ENCODE peak calls at places on chromosomes 16 and 17, in four cellular contexts. G is fibroblast of mammary gland, J is AG04450, T is HFF-Myc. N is an unnamed sample.
A peak's percentile ranks its signal among the peaks of the same experiment; 100 is the strongest.

GRCh38 chr16:982152-983043 is 828 bp downstream of the SOX8 start:
- DNase-seq in G (no peak), J (no peak), T (no peak), N (no peak)

GRCh38 chr16:84547539-84548058 is 43.1 kb upstream of the MEAK7 start:
- DNase-seq in G (no peak), J (no peak), T (no peak), N (no peak)

GRCh38 chr17:63836811-63837210 is 5.7 kb downstream of the SMARCD2 start:
- DNase-seq in G (no peak), J (no peak), T (no peak), N (no peak)

GRCh38 chr17:27475981-27476895 is 20.0 kb downstream of the KSR1 start:
- DNase-seq in G (no peak), J (no peak), T (no peak), N (no peak)

GRCh38 chr16:3587547-3588110 is 10.4 kb upstream of the NLRC3 start:
- DNase-seq in G (no peak), J (no peak), T (no peak), N (no peak)

GRCh38 chr16:12901204-12901596 is 198 bp upstream of the SHISA9 start:
- DNase-seq in G (no peak), J (no peak), T (no peak), N (no peak)

GRCh38 chr16:68434654-68435210 is 13.6 kb downstream of the SMPD3 start:
- DNase-seq in G (no peak), J (no peak), T (no peak), N (no peak)

GRCh38 chr17:7916799-7917198 is 710 bp upstream of the RNF227 start:
- DNase-seq in G (peak; percentile 58), J (no peak), T (peak; percentile 5), N (no peak)

GRCh38 chr17:3770471-3770870 is 30.5 kb downstream of the ITGAE start:
- DNase-seq in G (no peak), J (no peak), T (no peak), N (no peak)

GRCh38 chr16:84286568-84287220 is 8.0 kb upstream of the WFDC1 start:
- DNase-seq in G (no peak), J (peak; percentile 30), T (no peak), N (no peak)

GRCh38 chr17:38341035-38341721 is 2.6 kb downstream of the GPR179 start:
- DNase-seq in G (no peak), J (no peak), T (no peak), N (no peak)

GRCh38 chr17:76905836-76906235 is 37.6 kb downstream of the MGAT5B start:
- DNase-seq in G (no peak), J (no peak), T (no peak), N (no peak)

GRCh38 chr17:72419866-72420774 is 299.3 kb downstream of the SOX9 start:
- DNase-seq in G (no peak), J (no peak), T (no peak), N (no peak)

GRCh38 chr16:23148166-23148512 is 1.1 kb downstream of the USP31 start:
- DNase-seq in G (peak; percentile 26), J (no peak), T (no peak), N (no peak)

GRCh38 chr17:38844261-38844757 is 9.2 kb downstream of the RPL23 start:
- DNase-seq in G (peak; percentile 57), J (no peak), T (no peak), N (no peak)

GRCh38 chr17:72121164-72122001 is 563 bp downstream of the SOX9 start:
- DNase-seq in G (peak; percentile 40), J (no peak), T (no peak), N (no peak)

GRCh38 chr16:89924298-89924924 is 1.3 kb downstream of the TUBB3 start:
- DNase-seq in G (peak; percentile 32), J (no peak), T (no peak), N (no peak)

GRCh38 chr16:85641776-85642176 is 28.7 kb downstream of the GSE1 start:
- DNase-seq in G (peak; percentile 18), J (no peak), T (no peak), N (no peak)

GRCh38 chr16:75745823-75746222 is 19.5 kb upstream of the CPHXL start:
- DNase-seq in G (no peak), J (no peak), T (no peak), N (no peak)

GRCh38 chr16:19636436-19637267 is 81.1 kb downstream of the VPS35L start:
- DNase-seq in G (no peak), J (no peak), T (no peak), N (no peak)

GRCh38 chr17:44417553-44417952 is 28.1 kb upstream of the ITGA2B start:
- DNase-seq in G (peak; percentile 91), J (peak; percentile 68), T (no peak), N (no peak)

GRCh38 chr17:82692268-82692667 is 6.2 kb downstream of the RAB40B start:
- DNase-seq in G (no peak), J (no peak), T (no peak), N (peak; percentile 72)

GRCh38 chr17:77875051-77875780 is 83.3 kb upstream of the TNRC6C start:
- DNase-seq in G (no peak), J (no peak), T (no peak), N (no peak)

GRCh38 chr17:43900858-43901754 is 6.2 kb downstream of the MPP2 start:
- DNase-seq in G (no peak), J (no peak), T (no peak), N (no peak)

GRCh38 chr17:77036841-77037381 is 103.9 kb upstream of the SEC14L1 start:
- DNase-seq in G (no peak), J (no peak), T (no peak), N (peak; percentile 68)

GRCh38 chr17:37750768-37751466 is 6.1 kb upstream of the HNF1B start:
- DNase-seq in G (no peak), J (no peak), T (no peak), N (no peak)

GRCh38 chr17:77287432-77288068 is 146.8 kb downstream of the SEC14L1 start:
- DNase-seq in G (peak; percentile 91), J (peak; percentile 63), T (peak; percentile 61), N (no peak)

GRCh38 chr17:7667616-7668406 is 17.1 kb downstream of the ATP1B2 start:
- DNase-seq in G (no peak), J (no peak), T (no peak), N (no peak)

GRCh38 chr17:28615260-28615940 is 1.4 kb upstream of the RSKR start:
- DNase-seq in G (no peak), J (no peak), T (no peak), N (no peak)

GRCh38 chr17:43579570-43580140 is 33.5 kb upstream of the ETV4 start:
- DNase-seq in G (peak; percentile 72), J (peak; percentile 83), T (peak; percentile 52), N (no peak)

GRCh38 chr16:58201163-58201562 is 3.3 kb upstream of the CSNK2A2 start:
- DNase-seq in G (no peak), J (no peak), T (no peak), N (no peak)

GRCh38 chr17:76122411-76123126 is 18.5 kb downstream of the FOXJ1 start:
- DNase-seq in G (no peak), J (no peak), T (no peak), N (no peak)

GRCh38 chr17:82900741-82901140 is 60.9 kb upstream of the ZNF750 start:
- DNase-seq in G (peak; percentile 40), J (no peak), T (no peak), N (peak; percentile 28)

GRCh38 chr17:19867094-19867653 is 562 bp downstream of the ULK2 start:
- DNase-seq in G (peak; percentile 57), J (no peak), T (no peak), N (peak; percentile 75)

GRCh38 chr17:74448774-74449173 is 16.9 kb downstream of the GPRC5C start:
- DNase-seq in G (no peak), J (no peak), T (no peak), N (no peak)
- TF ChIP-seq CTCF in G (no peak), J (no peak), T (no peak), N (no peak)

GRCh38 chr16:69494993-69495392 is 70.6 kb downstream of the CYB5B start:
- DNase-seq in G (peak; percentile 28), J (no peak), T (no peak), N (no peak)
- TF ChIP-seq CTCF in G (peak; percentile 30), J (no peak), T (peak; percentile 35), N (peak; percentile 61)

GRCh38 chr16:67375161-67375560 is 18.1 kb downstream of the TPPP3 start:
- DNase-seq in G (peak; percentile 8), J (no peak), T (no peak), N (no peak)

GRCh38 chr16:67370686-67371085 is 22.6 kb downstream of the TPPP3 start:
- DNase-seq in G (no peak), J (no peak), T (no peak), N (no peak)

GRCh38 chr16:67378642-67379041 is 14.7 kb downstream of the TPPP3 start:
- DNase-seq in G (peak; percentile 69), J (peak; percentile 41), T (no peak), N (no peak)

DNA sequence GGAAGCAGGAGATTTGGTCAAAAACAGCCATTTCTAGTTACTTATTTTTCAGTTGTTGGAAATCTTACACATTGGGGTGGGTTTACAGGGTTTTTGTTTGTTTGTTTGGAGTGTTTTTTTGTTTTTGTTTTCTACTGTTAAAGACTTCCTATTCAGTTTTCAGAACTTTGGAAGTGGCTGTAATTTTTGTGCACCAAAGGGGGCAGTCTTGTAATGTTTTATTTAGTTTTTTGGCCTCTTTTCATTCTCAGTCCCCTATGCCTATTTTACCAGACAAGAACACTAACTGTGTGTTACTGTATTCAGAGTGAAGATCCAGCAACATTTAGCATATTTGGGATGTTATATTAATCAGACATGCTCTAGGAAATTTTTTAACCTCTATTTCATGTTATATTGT is 20.6 kb downstream of the TPPP3 start:
- DNase-seq in G (peak; percentile 55), J (no peak), T (peak; percentile 17), N (no peak)
- TF ChIP-seq CTCF in G (peak; percentile 56), J (peak; percentile 58), T (peak; percentile 45), N (peak; percentile 78)

GRCh38 chr17:69677130-69677529 is 262.6 kb downstream of the MAP2K6 start:
- DNase-seq in G (peak; percentile 12), J (no peak), T (no peak), N (no peak)
- TF ChIP-seq CTCF in G (no peak), J (peak; percentile 6), T (no peak), N (peak; percentile 52)

GRCh38 chr17:56121661-56122060 is 31.6 kb upstream of the ANKFN1 start:
- DNase-seq in G (no peak), J (no peak), T (no peak), N (no peak)
- TF ChIP-seq CTCF in G (peak; percentile 53), J (peak; percentile 36), T (no peak), N (peak; percentile 47)

N was measured in chondrocyte.